ENCODE peak calls at places on chromosomes 12 and 14, in eight cellular contexts. A is fibroblast of lung, P is uterus, S is GM12878, K is epithelial cell of esophagus, G is fibroblast of mammary gland, O is Peyer's patch, E is fibroblast of pulmonary artery. B is an unnamed sample.
A peak's percentile ranks its signal among the peaks of the same experiment; 100 is the strongest.

GRCh38 chr12:54184024-54184805 is 4.6 kb downstream of the SMUG1 start:
- DNase-seq in S (no peak), K (no peak), E (no peak), A (no peak), P (no peak), G (no peak), O (no peak), B (no peak)

GRCh38 chr14:91350813-91351507 is 66.7 kb downstream of the CCDC88C start:
- DNase-seq in K (peak; percentile 25), O (peak; percentile 66), G (peak; percentile 4), A (no peak), P (no peak), E (no peak), S (peak; percentile 91), B (no peak)

GRCh38 chr12:30853561-30854133 is 72.9 kb upstream of the TSPAN11 start:
- DNase-seq in A (no peak), G (no peak), S (no peak), E (no peak), P (no peak), K (no peak), O (no peak), B (no peak)

GRCh38 chr12:43893670-43894069 is 57.8 kb downstream of the TMEM117 start:
- DNase-seq in O (no peak), P (no peak), K (peak; percentile 62), E (no peak), G (peak; percentile 79), A (peak; percentile 42), S (no peak), B (no peak)

GRCh38 chr14:22386924-22387775 is 201.9 kb downstream of the DAD1 start:
- DNase-seq in O (peak; percentile 87), S (peak; percentile 77), K (peak; percentile 71), G (peak; percentile 72), A (peak; percentile 77), E (peak; percentile 87), P (peak; percentile 68), B (peak; percentile 80)

GRCh38 chr12:48788852-48789775 is at the start of gene ADCY6:
- DNase-seq in S (no peak), G (peak; percentile 60), P (peak; percentile 76), E (peak; percentile 72), O (peak; percentile 87), A (peak; percentile 77), K (peak; percentile 72), B (peak; percentile 79)

GRCh38 chr14:54776361-54777001 is 126.1 kb downstream of the GCH1 start:
- DNase-seq in E (peak; percentile 49), P (no peak), A (peak; percentile 68), O (peak; percentile 83), S (peak; percentile 24), K (peak; percentile 30), G (peak; percentile 28), B (peak; percentile 7)

GRCh38 chr12:50166776-50167025 is 468 bp downstream of the CERS5 start:
- DNase-seq in G (no peak), E (no peak), P (peak; percentile 50), S (no peak), O (no peak), A (no peak), K (no peak), B (no peak)

DNA sequence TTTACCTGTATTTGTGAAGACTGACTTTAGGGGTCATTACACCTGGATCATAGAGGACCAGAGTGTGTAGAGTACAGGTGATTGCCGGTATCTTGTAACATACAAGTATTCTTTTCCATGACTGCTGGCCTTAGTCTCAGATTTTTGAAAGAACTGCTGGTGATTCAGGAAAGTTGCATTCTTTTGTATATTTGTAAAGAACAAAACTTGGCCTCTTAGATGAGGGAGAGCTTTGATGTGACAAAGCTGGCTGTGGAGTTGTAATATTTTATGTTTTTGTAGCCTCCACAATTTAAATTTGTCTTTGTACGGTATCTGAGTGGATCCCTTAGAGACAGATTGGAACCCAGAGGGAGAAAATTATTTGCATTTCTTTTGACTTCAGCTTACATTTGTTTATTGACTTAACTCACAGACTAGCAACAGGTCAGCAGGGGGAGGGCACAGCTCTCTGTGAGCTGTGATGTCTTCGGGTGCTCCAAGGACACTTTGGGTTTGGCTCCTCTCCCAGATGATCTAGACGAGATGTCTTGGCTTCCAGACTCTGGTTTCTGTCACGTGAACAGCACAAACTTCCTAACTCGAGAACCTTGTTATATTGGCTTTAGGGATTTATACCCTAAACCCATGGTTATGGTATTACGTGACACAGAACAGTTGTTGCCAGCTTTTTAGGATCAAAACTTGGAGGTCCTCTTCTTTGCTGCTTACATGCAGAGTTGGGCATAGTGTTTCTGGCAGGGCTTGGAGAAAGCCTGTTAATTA is 65.9 kb downstream of the DAAM1 start:
- DNase-seq in S (no peak), K (peak; percentile 65), O (peak; percentile 68), P (peak; percentile 58), E (peak; percentile 94), A (peak; percentile 98), G (peak; percentile 96), B (peak; percentile 98)
- TF ChIP-seq CTCF in S (no peak), K (no peak), O (no peak), P (no peak), E (no peak), A (no peak), G (no peak), B (no peak)

GRCh38 chr12:124813782-124814181 is 49.9 kb downstream of the SCARB1 start:
- DNase-seq in S (no peak), A (no peak), K (no peak), G (no peak), P (no peak), E (no peak), O (no peak), B (no peak)
- H3K4me3 ChIP-seq in S (no peak overlapping the region), A (no peak overlapping the region), K (no peak overlapping the region), G (no peak overlapping the region), P (no peak overlapping the region), E (no peak overlapping the region), O (no peak overlapping the region), B (no peak overlapping the region)

GRCh38 chr14:61733972-61734371 is 28.2 kb upstream of the SNAPC1 start:
- DNase-seq in K (peak; percentile 34), S (no peak), P (no peak), E (no peak), O (no peak), A (no peak), G (no peak), B (no peak)
- TF ChIP-seq CTCF in K (no peak), S (no peak), P (no peak), E (peak; percentile 16), O (no peak), A (no peak), G (no peak), B (no peak)

DNA sequence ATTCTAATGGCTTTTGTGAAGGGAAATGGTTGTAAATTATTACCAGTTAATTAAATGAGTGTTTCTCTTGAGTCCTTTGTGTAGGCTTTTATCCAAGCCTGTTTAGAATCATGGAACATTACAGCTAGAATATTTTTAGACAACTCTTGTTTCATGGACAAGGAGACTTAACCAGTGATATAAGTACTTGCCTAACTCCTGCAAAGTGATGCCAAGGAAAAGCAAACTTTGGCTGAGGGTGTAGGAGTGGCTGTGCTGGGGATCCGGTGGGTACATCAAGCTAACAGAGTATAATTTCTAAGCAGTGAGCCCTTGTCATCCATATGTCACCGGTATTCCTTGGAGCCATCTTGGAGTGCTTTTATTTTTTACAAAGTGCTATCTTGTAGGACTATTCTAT is 61.5 kb downstream of the PRKCH start:
- DNase-seq in K (no peak), A (no peak), E (no peak), P (no peak), S (no peak), O (no peak), G (no peak), B (no peak)
- H3K4me3 ChIP-seq in K (no peak overlapping the region), A (no peak overlapping the region), E (no peak overlapping the region), P (no peak overlapping the region), S (no peak overlapping the region), O (no peak overlapping the region), G (no peak overlapping the region), B (no peak overlapping the region)

GRCh38 chr12:105271364-105271763 is 35.4 kb upstream of the APPL2 start:
- DNase-seq in E (no peak), P (no peak), G (no peak), O (no peak), A (no peak), S (no peak), K (no peak), B (no peak)

GRCh38 chr12:105270671-105271255 is 34.8 kb upstream of the APPL2 start:
- DNase-seq in G (no peak), A (no peak), E (no peak), P (no peak), O (no peak), S (no peak), K (no peak), B (no peak)

GRCh38 chr12:105272152-105272551 is 36.2 kb upstream of the APPL2 start:
- DNase-seq in K (no peak), P (no peak), E (no peak), S (no peak), G (no peak), A (no peak), O (no peak), B (no peak)

GRCh38 chr12:105264771-105265170 is 28.8 kb upstream of the APPL2 start:
- DNase-seq in K (no peak), G (no peak), S (no peak), E (no peak), A (no peak), O (no peak), P (no peak), B (no peak)

DNA sequence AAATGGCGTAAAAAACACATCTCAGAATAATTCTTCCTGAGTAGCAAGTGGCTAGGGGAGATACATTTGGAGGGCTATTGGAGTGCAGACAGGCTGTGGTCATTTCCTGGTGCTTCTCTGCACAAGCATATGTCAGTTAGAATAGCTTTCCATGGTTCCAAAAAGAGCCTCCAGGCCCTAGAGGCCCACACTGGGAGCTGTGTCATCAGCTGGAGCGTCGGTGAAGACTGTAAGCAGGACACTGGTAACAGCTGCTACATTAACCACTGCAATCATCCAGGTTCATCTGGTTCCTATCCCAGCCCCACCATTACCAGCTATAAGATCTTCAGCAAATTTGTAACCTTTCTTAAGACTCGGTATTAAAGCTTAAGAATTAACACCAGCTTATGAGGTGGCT is 31.7 kb upstream of the APPL2 start:
- DNase-seq in K (no peak), G (no peak), O (no peak), A (no peak), S (no peak), P (no peak), E (no peak), B (no peak)
- TF ChIP-seq CTCF in K (no peak), G (no peak), O (no peak), A (no peak), S (no peak), P (no peak), E (no peak), B (no peak)